ENCODE peak calls at places on chromosomes 11 and 22, in ten cellular contexts. M, F, B, I, E, A, J, S, W and D are unnamed samples.

GRCh38 chr11:95256204-95256819 is 25.3 kb upstream of the SESN3 start:
- DNase-seq in M (no peak), F (peak), B (no peak), I (no peak), E (no peak), A (no peak), J (no peak), S (no peak), W (no peak), D (no peak)

GRCh38 chr11:37595845-37596244 is 997.8 kb upstream of the RAG2 start:
- DNase-seq in M (no peak), F (no peak), B (no peak), I (no peak), E (no peak), A (no peak), J (no peak), S (no peak), W (no peak), D (no peak)

GRCh38 chr22:19059481-19060278 is 62.5 kb downstream of the DGCR2 start:
- DNase-seq in M (no peak), F (no peak), B (no peak), I (peak), E (no peak), A (no peak), J (no peak), S (no peak), W (peak), D (no peak)

GRCh38 chr11:45146072-45147016 is at the start of gene PRDM11:
- DNase-seq in M (peak), F (peak), B (peak), I (peak), E (peak), A (peak), J (peak), S (peak), W (peak), D (peak)

GRCh38 chr11:2442554-2442953 is 1.8 kb downstream of the TRPM5 start:
- DNase-seq in M (no peak), F (peak), B (no peak), I (no peak), E (no peak), A (no peak), J (no peak), S (no peak), W (no peak), D (no peak)

GRCh38 chr11:32456864-32457263 is 21.5 kb upstream of the WT1 start:
- DNase-seq in M (no peak), F (no peak), B (no peak), I (no peak), E (no peak), A (no peak), J (no peak), S (no peak), W (no peak), D (no peak)

GRCh38 chr11:1171223-1171984 is 13.7 kb downstream of the MUC5AC start:
- DNase-seq in M (no peak), F (no peak), B (no peak), I (no peak), E (no peak), A (no peak), J (no peak), S (no peak), W (no peak), D (no peak)

GRCh38 chr11:33634291-33634834 is 66.3 kb downstream of the C11orf91 start:
- DNase-seq in M (no peak), F (no peak), B (peak), I (no peak), E (peak), A (no peak), J (peak), S (no peak), W (no peak), D (no peak)

GRCh38 chr11:15775051-15775541 is 581.2 kb downstream of the SOX6 start:
- DNase-seq in M (peak), F (no peak), B (no peak), I (no peak), E (no peak), A (no peak), J (peak), S (no peak), W (no peak), D (no peak)

GRCh38 chr22:37278261-37278660 is 4.0 kb upstream of the CYTH4 start:
- DNase-seq in M (no peak), F (no peak), B (no peak), I (no peak), E (no peak), A (no peak), J (no peak), S (no peak), W (no peak), D (no peak)

GRCh38 chr11:28017816-28018215 is 90.1 kb downstream of the KIF18A start:
- DNase-seq in M (no peak), F (no peak), B (no peak), I (no peak), E (peak), A (no peak), J (peak), S (no peak), W (no peak), D (no peak)

GRCh38 chr11:44043157-44043556 is 4.6 kb upstream of the ACCSL start:
- DNase-seq in M (no peak), F (no peak), B (no peak), I (no peak), E (no peak), A (no peak), J (no peak), S (no peak), W (no peak), D (no peak)

GRCh38 chr11:70688142-70688541 is 289.8 kb downstream of the CTTN start:
- DNase-seq in M (no peak), F (no peak), B (no peak), I (no peak), E (no peak), A (no peak), J (no peak), S (no peak), W (no peak), D (no peak)

GRCh38 chr11:35798423-35798822 is 135.8 kb downstream of the TRIM44 start:
- DNase-seq in M (no peak), F (no peak), B (no peak), I (no peak), E (peak), A (no peak), J (peak), S (no peak), W (no peak), D (no peak)

GRCh38 chr11:119626910-119627305 is 102.1 kb downstream of the NECTIN1 start:
- DNase-seq in M (no peak), F (no peak), B (no peak), I (no peak), E (no peak), A (no peak), J (no peak), S (no peak), W (no peak), D (no peak)

GRCh38 chr11:8384199-8384821 is 120.6 kb upstream of the LMO1 start:
- DNase-seq in M (no peak), F (no peak), B (no peak), I (peak), E (no peak), A (no peak), J (peak), S (no peak), W (peak), D (no peak)

GRCh38 chr11:924406-925157 is 1.1 kb upstream of the AP2A2 start:
- DNase-seq in M (no peak), F (no peak), B (no peak), I (no peak), E (no peak), A (no peak), J (no peak), S (no peak), W (no peak), D (no peak)

GRCh38 chr11:110121204-110121603 is 28.0 kb downstream of the ZC3H12C start:
- DNase-seq in M (no peak), F (no peak), B (no peak), I (no peak), E (peak), A (no peak), J (peak), S (no peak), W (no peak), D (no peak)

GRCh38 chr11:86469491-86470388 is 95.1 kb downstream of the CCDC81 start:
- DNase-seq in M (no peak), F (no peak), B (peak), I (no peak), E (no peak), A (no peak), J (no peak), S (no peak), W (no peak), D (no peak)

GRCh38 chr22:37566903-37567798 is 6.9 kb downstream of the CDC42EP1 start:
- DNase-seq in M (peak), F (peak), B (peak), I (peak), E (peak), A (no peak), J (peak), S (peak), W (peak), D (peak)

GRCh38 chr11:120940297-120940847 is 83.5 kb upstream of the TBCEL start:
- DNase-seq in M (no peak), F (no peak), B (no peak), I (no peak), E (no peak), A (no peak), J (no peak), S (no peak), W (peak), D (no peak)

GRCh38 chr11:60987577-60988277 is 16.2 kb downstream of the CD6 start:
- DNase-seq in M (no peak), F (no peak), B (no peak), I (no peak), E (no peak), A (no peak), J (no peak), S (peak), W (no peak), D (no peak)

GRCh38 chr11:120819003-120819402 is 204.9 kb upstream of the TBCEL start:
- DNase-seq in M (no peak), F (no peak), B (no peak), I (no peak), E (peak), A (no peak), J (no peak), S (no peak), W (no peak), D (no peak)

GRCh38 chr11:32259641-32260081 is 168.8 kb downstream of the RCN1 start:
- DNase-seq in M (peak), F (no peak), B (peak), I (no peak), E (peak), A (peak), J (peak), S (no peak), W (peak), D (no peak)

GRCh38 chr22:48891688-48892380 is 935.8 kb downstream of the BRD1 start:
- DNase-seq in M (no peak), F (no peak), B (no peak), I (peak), E (no peak), A (no peak), J (no peak), S (no peak), W (peak), D (no peak)

GRCh38 chr22:17105143-17106129 is 15.7 kb downstream of the TMEM121B start:
- DNase-seq in M (no peak), F (no peak), B (no peak), I (no peak), E (no peak), A (no peak), J (no peak), S (no peak), W (peak), D (no peak)

GRCh38 chr11:65170058-65170534 is at the start of gene SPDYC:
- DNase-seq in M (no peak), F (no peak), B (no peak), I (no peak), E (no peak), A (no peak), J (no peak), S (no peak), W (no peak), D (no peak)

GRCh38 chr11:88480217-88480616 is 142.7 kb upstream of the CTSC start:
- DNase-seq in M (no peak), F (no peak), B (no peak), I (no peak), E (peak), A (peak), J (peak), S (no peak), W (no peak), D (no peak)

GRCh38 chr11:66020618-66021357 is 5.5 kb downstream of the CATSPER1 start:
- DNase-seq in M (no peak), F (no peak), B (peak), I (peak), E (peak), A (no peak), J (peak), S (no peak), W (peak), D (no peak)

GRCh38 chr11:97325693-97326092 is 935.9 kb downstream of the JRKL start:
- DNase-seq in M (no peak), F (no peak), B (no peak), I (no peak), E (no peak), A (no peak), J (no peak), S (no peak), W (no peak), D (no peak)

GRCh38 chr11:20368441-20368840 is 4.9 kb downstream of the HTATIP2 start:
- DNase-seq in M (no peak), F (no peak), B (peak), I (no peak), E (peak), A (no peak), J (peak), S (no peak), W (no peak), D (no peak)

GRCh38 chr11:69295079-69295994 is 1.4 kb downstream of the MYEOV start:
- DNase-seq in M (no peak), F (no peak), B (peak), I (no peak), E (no peak), A (no peak), J (no peak), S (no peak), W (peak), D (no peak)

DNA sequence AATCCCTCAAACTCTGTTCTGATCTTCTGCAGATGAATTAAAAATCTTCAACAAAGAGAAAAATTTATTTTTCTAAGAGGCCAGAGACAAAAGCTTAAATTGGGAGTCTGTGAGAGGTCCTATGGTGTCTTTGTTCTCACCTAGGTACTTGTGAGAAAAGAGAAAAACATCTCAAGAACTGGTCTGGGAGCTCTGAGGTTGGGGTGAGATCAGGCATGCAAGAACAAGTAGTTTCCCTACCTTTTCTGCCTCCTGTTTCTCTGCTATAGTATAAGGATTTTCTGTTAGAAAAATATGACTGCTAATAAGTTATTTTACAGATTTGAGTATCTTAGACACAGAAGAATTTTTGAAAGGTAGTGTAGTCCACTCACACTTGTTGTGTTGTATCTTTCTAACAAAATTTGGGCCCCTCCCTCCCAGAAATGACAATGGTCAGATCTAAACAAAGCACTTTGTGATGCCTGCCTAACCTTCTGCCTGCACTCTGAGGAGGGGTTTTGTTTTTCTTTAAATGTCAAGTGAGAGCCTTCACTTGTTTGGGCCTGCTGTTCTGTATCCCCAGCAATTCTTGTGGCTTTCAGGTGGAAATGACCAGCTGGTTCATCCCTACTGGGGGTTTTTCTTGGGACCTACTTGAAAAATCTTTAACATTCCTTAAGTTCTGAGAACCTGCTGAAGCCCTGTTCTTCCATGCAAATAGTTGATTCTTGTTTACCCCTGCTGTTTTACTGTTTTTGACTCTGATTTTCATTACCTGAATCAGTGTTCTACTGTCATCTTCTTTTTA is 13.6 kb upstream of the OR51S1 start:
- DNase-seq in M (no peak), F (no peak), B (no peak), I (no peak), E (no peak), A (no peak), J (no peak), S (no peak), W (no peak), D (no peak)
- H3K27ac ChIP-seq in M (no peak), F (no peak), B (no peak), I (no peak), E (no peak), A (no peak), J (no peak), S (no peak), W (no peak), D (no peak)

DNA sequence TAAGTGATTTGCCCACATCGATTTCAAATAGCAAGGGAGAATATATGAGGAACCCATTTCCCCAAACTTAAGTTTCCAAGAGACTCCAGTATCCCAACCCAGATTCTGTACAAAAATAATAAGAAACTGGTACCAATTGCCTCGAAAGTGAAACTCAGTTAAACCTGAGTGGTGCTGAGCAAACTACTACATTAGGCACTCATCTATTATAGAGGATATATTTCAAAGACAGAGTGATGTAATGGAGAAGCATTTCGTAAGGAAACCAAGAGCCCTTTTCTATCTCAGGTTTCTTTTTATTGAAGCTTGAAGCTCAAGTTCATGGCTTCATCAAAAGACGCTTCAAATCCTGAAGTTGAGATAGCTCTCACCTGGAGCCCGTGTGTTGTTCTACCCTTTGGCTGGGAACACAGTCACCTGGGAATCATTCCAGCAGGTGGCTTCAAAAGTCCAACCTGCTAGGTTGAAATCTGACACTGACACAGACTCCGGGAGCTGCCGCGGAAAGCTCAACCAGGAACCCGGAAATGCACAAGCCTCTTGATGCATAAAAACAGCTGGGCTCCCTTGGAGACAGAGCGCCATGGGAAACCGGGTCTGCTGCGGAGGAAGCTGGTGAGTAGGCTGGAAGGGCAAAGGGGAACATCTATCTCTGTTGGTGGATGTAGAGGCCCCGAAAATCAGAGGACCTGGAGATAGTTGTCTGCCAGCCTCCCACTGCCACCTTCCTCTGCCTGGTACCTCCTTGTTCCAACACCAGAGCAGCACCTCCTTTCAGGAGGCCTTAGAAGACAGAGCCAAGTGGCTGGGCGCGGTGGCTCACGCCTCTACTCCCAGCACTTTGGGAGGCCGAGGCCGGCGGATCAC is at the start of gene C11orf52:
- DNase-seq in M (peak), F (no peak), B (peak), I (peak), E (peak), A (no peak), J (peak), S (no peak), W (peak), D (no peak)
- H3K27ac ChIP-seq in M (peak), F (no peak), B (peak), I (peak), E (no peak), A (no peak), J (peak), S (no peak), W (peak), D (no peak)

GRCh38 chr22:39313258-39314001 is 6.0 kb downstream of the RPL3 start:
- DNase-seq in M (no peak), F (no peak), B (no peak), I (no peak), E (no peak), A (no peak), J (no peak), S (no peak), W (no peak), D (no peak)
- H3K27ac ChIP-seq in M (peak), F (no peak), B (peak), I (no peak), E (peak), A (peak), J (peak), S (no peak), W (no peak), D (no peak)

GRCh38 chr22:29912605-29913398 is 29.8 kb downstream of the MTMR3 start:
- DNase-seq in M (peak), F (no peak), B (no peak), I (no peak), E (peak), A (peak), J (peak), S (no peak), W (no peak), D (no peak)

GRCh38 chr22:29904020-29904419 is 21.0 kb downstream of the MTMR3 start:
- DNase-seq in M (no peak), F (no peak), B (no peak), I (no peak), E (no peak), A (no peak), J (no peak), S (no peak), W (no peak), D (no peak)

GRCh38 chr22:29912141-29912540 is 29.2 kb downstream of the MTMR3 start:
- DNase-seq in M (no peak), F (no peak), B (no peak), I (no peak), E (no peak), A (no peak), J (no peak), S (no peak), W (no peak), D (no peak)

GRCh38 chr22:29903371-29903770 is 20.4 kb downstream of the MTMR3 start:
- DNase-seq in M (no peak), F (no peak), B (no peak), I (no peak), E (no peak), A (no peak), J (no peak), S (no peak), W (no peak), D (no peak)

DNA sequence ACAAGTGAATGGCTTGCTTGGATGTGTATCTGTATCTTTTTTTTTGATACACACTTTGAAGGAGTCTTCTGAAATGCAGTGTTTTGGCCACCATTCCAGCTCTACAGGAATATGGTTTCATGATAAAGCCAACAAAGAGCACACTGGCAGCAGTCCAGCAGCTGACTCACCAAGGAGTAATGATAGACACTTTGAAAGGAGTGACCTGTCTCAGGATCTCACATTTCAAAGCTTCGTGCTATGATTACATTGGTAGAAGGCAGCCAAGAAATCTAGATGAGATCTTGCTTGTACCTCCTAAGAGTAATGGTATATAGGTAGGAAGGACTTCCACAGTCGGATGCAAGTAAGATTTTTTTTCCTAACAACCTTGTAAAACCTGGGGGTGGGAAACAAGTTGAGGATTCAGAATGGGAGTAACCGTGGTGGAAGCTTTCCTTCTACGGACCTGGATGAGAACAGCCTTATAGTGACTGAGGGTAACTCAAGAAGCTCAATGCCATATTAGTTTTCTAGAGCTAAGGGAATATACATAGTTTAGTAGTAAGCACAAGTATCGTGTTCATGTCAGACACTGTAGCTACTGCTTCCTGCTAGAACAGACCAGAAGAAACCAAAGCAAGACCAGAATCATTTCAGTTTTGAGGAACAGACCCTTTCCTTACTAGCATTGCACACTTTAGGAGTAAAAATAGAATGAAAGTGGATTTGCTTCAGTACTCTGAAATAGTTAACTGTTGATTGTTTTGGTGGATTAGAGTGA is 25.0 kb downstream of the MTMR3 start:
- DNase-seq in M (peak), F (no peak), B (peak), I (peak), E (peak), A (peak), J (peak), S (no peak), W (peak), D (no peak)
- H3K27ac ChIP-seq in M (peak), F (no peak), B (peak), I (no peak), E (peak), A (peak), J (no peak), S (no peak), W (no peak), D (no peak)

GRCh38 chr11:116541460-116541859 is 231.3 kb downstream of the BUD13 start:
- DNase-seq in M (no peak), F (no peak), B (no peak), I (no peak), E (no peak), A (no peak), J (no peak), S (no peak), W (no peak), D (no peak)
- H3K27ac ChIP-seq in M (no peak), F (no peak), B (no peak), I (no peak), E (no peak), A (no peak), J (no peak), S (no peak), W (no peak), D (no peak)